ENCODE peak calls at places on chromosomes 6 and 20, in six cellular contexts. F is ecto neural progenitor cell; J is stimulated activated CD8-positive, alpha-beta memory T cell treated with anti-CD3 and anti-CD28 coated beads, Interleukin-15, amount 100 ng/mL, for 24 hours; A is left cardiac atrium; P is dorsolateral prefrontal cortex; V is hypothalamus. S is an unnamed sample.

GRCh38 chr6:159106627-159107241 is 61.9 kb upstream of the TAGAP start:
- DNase-seq in F (no peak), J (peak), A (peak), P (peak), V (peak), S (no peak)

GRCh38 chr6:118468682-118469465 is 79.2 kb upstream of the PLN start:
- DNase-seq in F (no peak), J (no peak), A (no peak), P (no peak), V (no peak), S (peak)

GRCh38 chr6:160859822-160860221 is 131.7 kb upstream of the MAP3K4 start:
- DNase-seq in F (no peak), J (no peak), A (no peak), P (no peak), V (no peak), S (no peak)

GRCh38 chr20:62768815-62769287 is 27.4 kb upstream of the MRGBP start:
- DNase-seq in F (no peak), J (no peak), A (peak), P (no peak), V (peak), S (no peak)

GRCh38 chr20:62321521-62321948 is 18.7 kb downstream of the ADRM1 start:
- DNase-seq in F (no peak), J (no peak), A (no peak), P (no peak), V (no peak), S (no peak)

GRCh38 chr20:22775671-22776139 is 191.3 kb upstream of the FOXA2 start:
- DNase-seq in F (no peak), J (no peak), A (no peak), P (no peak), V (no peak), S (no peak)

GRCh38 chr6:7230327-7230691 is 82.7 kb downstream of the SSR1 start:
- DNase-seq in F (no peak), J (no peak), A (no peak), P (no peak), V (no peak), S (no peak)

GRCh38 chr6:88869263-88870023 is 94.0 kb downstream of the RNGTT start:
- DNase-seq in F (no peak), J (no peak), A (no peak), P (no peak), V (no peak), S (no peak)

GRCh38 chr6:25927177-25927576 is 3.3 kb downstream of the SLC17A2 start:
- DNase-seq in F (no peak), J (no peak), A (no peak), P (no peak), V (no peak), S (no peak)

GRCh38 chr20:44695295-44696230 is 19.6 kb upstream of the CCN5 start:
- DNase-seq in F (no peak), J (no peak), A (no peak), P (no peak), V (no peak), S (no peak)

GRCh38 chr6:29723666-29724588 is 693 bp downstream of the HLA-F start:
- DNase-seq in F (peak), J (peak), A (peak), P (no peak), V (peak), S (no peak)

GRCh38 chr6:10381133-10381829 is 33.6 kb downstream of the TFAP2A start:
- DNase-seq in F (peak), J (no peak), A (no peak), P (no peak), V (no peak), S (no peak)

GRCh38 chr6:151544453-151544852 is 50.6 kb downstream of the CCDC170 start:
- DNase-seq in F (no peak), J (no peak), A (no peak), P (no peak), V (no peak), S (no peak)